ENCODE peak calls at places on chromosomes 2 and 18, in ten cellular contexts. One of them, this sample, is unnamed.

GRCh38 chr2:82139979-82140611 is 1835.5 kb upstream of the LRRTM1 start:
- DNase-seq in central memory CD4-positive, alpha-beta T cell: no peak
- DNase-seq in HCEC 1CT: no peak
- DNase-seq in activated effector memory CD4-positive, alpha-beta T cell treated with Interleukin-2 at 50 U/mL for 16 hours: no peak
- DNase-seq in GM03348: no peak
- DNase-seq in stimulated activated naive CD8-positive, alpha-beta T cell treated with anti-CD3 and anti-CD28 coated beads, Interleukin-15, Interleukin-2, amounts not matched to agents 100 U/mL and 50 U/mL, for 24 hours: no peak
- DNase-seq in stimulated activated CD4-positive, alpha-beta T cell treated with anti-CD3 and anti-CD28 coated beads, Interleukin-1b, Interleukin-23, amount 100 ng/mL, for 24 hours: no peak
- DNase-seq in GM12891: no peak
- DNase-seq in AG04449: no peak
- DNase-seq in CD4-positive, alpha-beta T cell: no peak
- DNase-seq in this sample: no peak

GRCh38 chr2:11292464-11293255 is 51.8 kb downstream of the ROCK2 start:
- DNase-seq in central memory CD4-positive, alpha-beta T cell: no peak
- DNase-seq in HCEC 1CT: peak
- DNase-seq in activated effector memory CD4-positive, alpha-beta T cell treated with Interleukin-2 at 50 U/mL for 16 hours: no peak
- DNase-seq in GM03348: no peak
- DNase-seq in stimulated activated naive CD8-positive, alpha-beta T cell treated with anti-CD3 and anti-CD28 coated beads, Interleukin-15, Interleukin-2, amounts not matched to agents 100 U/mL and 50 U/mL, for 24 hours: no peak
- DNase-seq in stimulated activated CD4-positive, alpha-beta T cell treated with anti-CD3 and anti-CD28 coated beads, Interleukin-1b, Interleukin-23, amount 100 ng/mL, for 24 hours: no peak
- DNase-seq in GM12891: no peak
- DNase-seq in AG04449: no peak
- DNase-seq in CD4-positive, alpha-beta T cell: no peak
- DNase-seq in this sample: no peak

GRCh38 chr2:233974530-233975071 is 57.4 kb downstream of the TRPM8 start:
- DNase-seq in central memory CD4-positive, alpha-beta T cell: no peak
- DNase-seq in HCEC 1CT: peak
- DNase-seq in activated effector memory CD4-positive, alpha-beta T cell treated with Interleukin-2 at 50 U/mL for 16 hours: no peak
- DNase-seq in GM03348: peak
- DNase-seq in stimulated activated naive CD8-positive, alpha-beta T cell treated with anti-CD3 and anti-CD28 coated beads, Interleukin-15, Interleukin-2, amounts not matched to agents 100 U/mL and 50 U/mL, for 24 hours: peak
- DNase-seq in stimulated activated CD4-positive, alpha-beta T cell treated with anti-CD3 and anti-CD28 coated beads, Interleukin-1b, Interleukin-23, amount 100 ng/mL, for 24 hours: no peak
- DNase-seq in GM12891: no peak
- DNase-seq in AG04449: peak
- DNase-seq in CD4-positive, alpha-beta T cell: no peak
- DNase-seq in this sample: no peak

GRCh38 chr2:156132130-156132529 is 200.4 kb downstream of the NR4A2 start:
- DNase-seq in central memory CD4-positive, alpha-beta T cell: no peak
- DNase-seq in HCEC 1CT: no peak
- DNase-seq in activated effector memory CD4-positive, alpha-beta T cell treated with Interleukin-2 at 50 U/mL for 16 hours: no peak
- DNase-seq in GM03348: no peak
- DNase-seq in stimulated activated naive CD8-positive, alpha-beta T cell treated with anti-CD3 and anti-CD28 coated beads, Interleukin-15, Interleukin-2, amounts not matched to agents 100 U/mL and 50 U/mL, for 24 hours: no peak
- DNase-seq in stimulated activated CD4-positive, alpha-beta T cell treated with anti-CD3 and anti-CD28 coated beads, Interleukin-1b, Interleukin-23, amount 100 ng/mL, for 24 hours: no peak
- DNase-seq in GM12891: no peak
- DNase-seq in AG04449: no peak
- DNase-seq in CD4-positive, alpha-beta T cell: no peak
- DNase-seq in this sample: no peak

GRCh38 chr2:12107849-12108420 is 361.5 kb downstream of the LPIN1 start:
- DNase-seq in central memory CD4-positive, alpha-beta T cell: no peak
- DNase-seq in HCEC 1CT: no peak
- DNase-seq in activated effector memory CD4-positive, alpha-beta T cell treated with Interleukin-2 at 50 U/mL for 16 hours: no peak
- DNase-seq in GM03348: no peak
- DNase-seq in stimulated activated naive CD8-positive, alpha-beta T cell treated with anti-CD3 and anti-CD28 coated beads, Interleukin-15, Interleukin-2, amounts not matched to agents 100 U/mL and 50 U/mL, for 24 hours: no peak
- DNase-seq in stimulated activated CD4-positive, alpha-beta T cell treated with anti-CD3 and anti-CD28 coated beads, Interleukin-1b, Interleukin-23, amount 100 ng/mL, for 24 hours: no peak
- DNase-seq in GM12891: no peak
- DNase-seq in AG04449: no peak
- DNase-seq in CD4-positive, alpha-beta T cell: no peak
- DNase-seq in this sample: no peak

GRCh38 chr2:98556634-98557033 is 51.7 kb downstream of the COA5 start:
- DNase-seq in central memory CD4-positive, alpha-beta T cell: no peak
- DNase-seq in HCEC 1CT: no peak
- DNase-seq in activated effector memory CD4-positive, alpha-beta T cell treated with Interleukin-2 at 50 U/mL for 16 hours: no peak
- DNase-seq in GM03348: no peak
- DNase-seq in stimulated activated naive CD8-positive, alpha-beta T cell treated with anti-CD3 and anti-CD28 coated beads, Interleukin-15, Interleukin-2, amounts not matched to agents 100 U/mL and 50 U/mL, for 24 hours: no peak
- DNase-seq in stimulated activated CD4-positive, alpha-beta T cell treated with anti-CD3 and anti-CD28 coated beads, Interleukin-1b, Interleukin-23, amount 100 ng/mL, for 24 hours: no peak
- DNase-seq in GM12891: peak
- DNase-seq in AG04449: no peak
- DNase-seq in CD4-positive, alpha-beta T cell: no peak
- DNase-seq in this sample: no peak

GRCh38 chr2:236545814-236546480 is 23.7 kb upstream of the ACKR3 start:
- DNase-seq in central memory CD4-positive, alpha-beta T cell: peak
- DNase-seq in HCEC 1CT: no peak
- DNase-seq in activated effector memory CD4-positive, alpha-beta T cell treated with Interleukin-2 at 50 U/mL for 16 hours: no peak
- DNase-seq in GM03348: no peak
- DNase-seq in stimulated activated naive CD8-positive, alpha-beta T cell treated with anti-CD3 and anti-CD28 coated beads, Interleukin-15, Interleukin-2, amounts not matched to agents 100 U/mL and 50 U/mL, for 24 hours: peak
- DNase-seq in stimulated activated CD4-positive, alpha-beta T cell treated with anti-CD3 and anti-CD28 coated beads, Interleukin-1b, Interleukin-23, amount 100 ng/mL, for 24 hours: no peak
- DNase-seq in GM12891: no peak
- DNase-seq in AG04449: no peak
- DNase-seq in CD4-positive, alpha-beta T cell: no peak
- DNase-seq in this sample: no peak

GRCh38 chr18:37253424-37254255 is 312.0 kb downstream of the CELF4 start:
- DNase-seq in central memory CD4-positive, alpha-beta T cell: no peak
- DNase-seq in HCEC 1CT: no peak
- DNase-seq in activated effector memory CD4-positive, alpha-beta T cell treated with Interleukin-2 at 50 U/mL for 16 hours: no peak
- DNase-seq in GM03348: peak
- DNase-seq in stimulated activated naive CD8-positive, alpha-beta T cell treated with anti-CD3 and anti-CD28 coated beads, Interleukin-15, Interleukin-2, amounts not matched to agents 100 U/mL and 50 U/mL, for 24 hours: peak
- DNase-seq in stimulated activated CD4-positive, alpha-beta T cell treated with anti-CD3 and anti-CD28 coated beads, Interleukin-1b, Interleukin-23, amount 100 ng/mL, for 24 hours: no peak
- DNase-seq in GM12891: peak
- DNase-seq in AG04449: no peak
- DNase-seq in CD4-positive, alpha-beta T cell: no peak
- DNase-seq in this sample: peak

GRCh38 chr18:3450358-3451107 is 561 bp downstream of the TGIF1 start:
- DNase-seq in central memory CD4-positive, alpha-beta T cell: peak
- DNase-seq in HCEC 1CT: peak
- DNase-seq in activated effector memory CD4-positive, alpha-beta T cell treated with Interleukin-2 at 50 U/mL for 16 hours: peak
- DNase-seq in GM03348: peak
- DNase-seq in stimulated activated naive CD8-positive, alpha-beta T cell treated with anti-CD3 and anti-CD28 coated beads, Interleukin-15, Interleukin-2, amounts not matched to agents 100 U/mL and 50 U/mL, for 24 hours: peak
- DNase-seq in stimulated activated CD4-positive, alpha-beta T cell treated with anti-CD3 and anti-CD28 coated beads, Interleukin-1b, Interleukin-23, amount 100 ng/mL, for 24 hours: peak
- DNase-seq in GM12891: no peak
- DNase-seq in AG04449: no peak
- DNase-seq in CD4-positive, alpha-beta T cell: peak
- DNase-seq in this sample: peak

GRCh38 chr18:49100226-49100968 is 149.6 kb upstream of the SMAD7 start:
- DNase-seq in central memory CD4-positive, alpha-beta T cell: no peak
- DNase-seq in HCEC 1CT: no peak
- DNase-seq in activated effector memory CD4-positive, alpha-beta T cell treated with Interleukin-2 at 50 U/mL for 16 hours: no peak
- DNase-seq in GM03348: no peak
- DNase-seq in stimulated activated naive CD8-positive, alpha-beta T cell treated with anti-CD3 and anti-CD28 coated beads, Interleukin-15, Interleukin-2, amounts not matched to agents 100 U/mL and 50 U/mL, for 24 hours: no peak
- DNase-seq in stimulated activated CD4-positive, alpha-beta T cell treated with anti-CD3 and anti-CD28 coated beads, Interleukin-1b, Interleukin-23, amount 100 ng/mL, for 24 hours: no peak
- DNase-seq in GM12891: no peak
- DNase-seq in AG04449: no peak
- DNase-seq in CD4-positive, alpha-beta T cell: no peak
- DNase-seq in this sample: no peak

GRCh38 chr2:228974169-228974568 is 296.9 kb downstream of the PID1 start:
- DNase-seq in central memory CD4-positive, alpha-beta T cell: no peak
- DNase-seq in HCEC 1CT: no peak
- DNase-seq in activated effector memory CD4-positive, alpha-beta T cell treated with Interleukin-2 at 50 U/mL for 16 hours: no peak
- DNase-seq in GM03348: no peak
- DNase-seq in stimulated activated naive CD8-positive, alpha-beta T cell treated with anti-CD3 and anti-CD28 coated beads, Interleukin-15, Interleukin-2, amounts not matched to agents 100 U/mL and 50 U/mL, for 24 hours: no peak
- DNase-seq in stimulated activated CD4-positive, alpha-beta T cell treated with anti-CD3 and anti-CD28 coated beads, Interleukin-1b, Interleukin-23, amount 100 ng/mL, for 24 hours: no peak
- DNase-seq in GM12891: no peak
- DNase-seq in AG04449: no peak
- DNase-seq in CD4-positive, alpha-beta T cell: no peak
- DNase-seq in this sample: no peak

GRCh38 chr2:217270089-217270800 is 410.4 kb upstream of the TNP1 start:
- DNase-seq in central memory CD4-positive, alpha-beta T cell: no peak
- DNase-seq in HCEC 1CT: no peak
- DNase-seq in activated effector memory CD4-positive, alpha-beta T cell treated with Interleukin-2 at 50 U/mL for 16 hours: no peak
- DNase-seq in GM03348: no peak
- DNase-seq in stimulated activated naive CD8-positive, alpha-beta T cell treated with anti-CD3 and anti-CD28 coated beads, Interleukin-15, Interleukin-2, amounts not matched to agents 100 U/mL and 50 U/mL, for 24 hours: no peak
- DNase-seq in stimulated activated CD4-positive, alpha-beta T cell treated with anti-CD3 and anti-CD28 coated beads, Interleukin-1b, Interleukin-23, amount 100 ng/mL, for 24 hours: no peak
- DNase-seq in GM12891: no peak
- DNase-seq in AG04449: no peak
- DNase-seq in CD4-positive, alpha-beta T cell: no peak
- DNase-seq in this sample: peak

GRCh38 chr2:212841426-212841825 is 302.8 kb upstream of the ERBB4 start:
- DNase-seq in central memory CD4-positive, alpha-beta T cell: no peak
- DNase-seq in HCEC 1CT: no peak
- DNase-seq in activated effector memory CD4-positive, alpha-beta T cell treated with Interleukin-2 at 50 U/mL for 16 hours: no peak
- DNase-seq in GM03348: no peak
- DNase-seq in stimulated activated naive CD8-positive, alpha-beta T cell treated with anti-CD3 and anti-CD28 coated beads, Interleukin-15, Interleukin-2, amounts not matched to agents 100 U/mL and 50 U/mL, for 24 hours: no peak
- DNase-seq in stimulated activated CD4-positive, alpha-beta T cell treated with anti-CD3 and anti-CD28 coated beads, Interleukin-1b, Interleukin-23, amount 100 ng/mL, for 24 hours: no peak
- DNase-seq in GM12891: no peak
- DNase-seq in AG04449: no peak
- DNase-seq in CD4-positive, alpha-beta T cell: no peak
- DNase-seq in this sample: no peak

GRCh38 chr2:199807966-199808365 is 43.0 kb downstream of the FTCDNL1 start:
- DNase-seq in central memory CD4-positive, alpha-beta T cell: no peak
- DNase-seq in HCEC 1CT: no peak
- DNase-seq in activated effector memory CD4-positive, alpha-beta T cell treated with Interleukin-2 at 50 U/mL for 16 hours: no peak
- DNase-seq in GM03348: no peak
- DNase-seq in stimulated activated naive CD8-positive, alpha-beta T cell treated with anti-CD3 and anti-CD28 coated beads, Interleukin-15, Interleukin-2, amounts not matched to agents 100 U/mL and 50 U/mL, for 24 hours: no peak
- DNase-seq in stimulated activated CD4-positive, alpha-beta T cell treated with anti-CD3 and anti-CD28 coated beads, Interleukin-1b, Interleukin-23, amount 100 ng/mL, for 24 hours: no peak
- DNase-seq in GM12891: no peak
- DNase-seq in AG04449: no peak
- DNase-seq in CD4-positive, alpha-beta T cell: no peak
- DNase-seq in this sample: no peak

GRCh38 chr2:37809525-37809924 is 115.6 kb upstream of the RMDN2 start:
- DNase-seq in central memory CD4-positive, alpha-beta T cell: no peak
- DNase-seq in HCEC 1CT: peak
- DNase-seq in activated effector memory CD4-positive, alpha-beta T cell treated with Interleukin-2 at 50 U/mL for 16 hours: no peak
- DNase-seq in GM03348: peak
- DNase-seq in stimulated activated naive CD8-positive, alpha-beta T cell treated with anti-CD3 and anti-CD28 coated beads, Interleukin-15, Interleukin-2, amounts not matched to agents 100 U/mL and 50 U/mL, for 24 hours: no peak
- DNase-seq in stimulated activated CD4-positive, alpha-beta T cell treated with anti-CD3 and anti-CD28 coated beads, Interleukin-1b, Interleukin-23, amount 100 ng/mL, for 24 hours: no peak
- DNase-seq in GM12891: no peak
- DNase-seq in AG04449: no peak
- DNase-seq in CD4-positive, alpha-beta T cell: no peak
- DNase-seq in this sample: no peak

GRCh38 chr2:199662245-199662644 is 188.7 kb downstream of the FTCDNL1 start:
- DNase-seq in central memory CD4-positive, alpha-beta T cell: no peak
- DNase-seq in HCEC 1CT: no peak
- DNase-seq in activated effector memory CD4-positive, alpha-beta T cell treated with Interleukin-2 at 50 U/mL for 16 hours: no peak
- DNase-seq in GM03348: no peak
- DNase-seq in stimulated activated naive CD8-positive, alpha-beta T cell treated with anti-CD3 and anti-CD28 coated beads, Interleukin-15, Interleukin-2, amounts not matched to agents 100 U/mL and 50 U/mL, for 24 hours: no peak
- DNase-seq in stimulated activated CD4-positive, alpha-beta T cell treated with anti-CD3 and anti-CD28 coated beads, Interleukin-1b, Interleukin-23, amount 100 ng/mL, for 24 hours: no peak
- DNase-seq in GM12891: no peak
- DNase-seq in AG04449: no peak
- DNase-seq in CD4-positive, alpha-beta T cell: no peak
- DNase-seq in this sample: no peak

GRCh38 chr18:8260847-8261246 is 348.4 kb upstream of the RAB12 start:
- DNase-seq in central memory CD4-positive, alpha-beta T cell: no peak
- DNase-seq in HCEC 1CT: no peak
- DNase-seq in activated effector memory CD4-positive, alpha-beta T cell treated with Interleukin-2 at 50 U/mL for 16 hours: no peak
- DNase-seq in GM03348: no peak
- DNase-seq in stimulated activated naive CD8-positive, alpha-beta T cell treated with anti-CD3 and anti-CD28 coated beads, Interleukin-15, Interleukin-2, amounts not matched to agents 100 U/mL and 50 U/mL, for 24 hours: no peak
- DNase-seq in stimulated activated CD4-positive, alpha-beta T cell treated with anti-CD3 and anti-CD28 coated beads, Interleukin-1b, Interleukin-23, amount 100 ng/mL, for 24 hours: no peak
- DNase-seq in GM12891: no peak
- DNase-seq in AG04449: no peak
- DNase-seq in CD4-positive, alpha-beta T cell: no peak
- DNase-seq in this sample: no peak

GRCh38 chr2:200728630-200729029 is 83.1 kb upstream of the BZW1 start:
- DNase-seq in central memory CD4-positive, alpha-beta T cell: no peak
- DNase-seq in HCEC 1CT: peak
- DNase-seq in activated effector memory CD4-positive, alpha-beta T cell treated with Interleukin-2 at 50 U/mL for 16 hours: no peak
- DNase-seq in GM03348: no peak
- DNase-seq in stimulated activated naive CD8-positive, alpha-beta T cell treated with anti-CD3 and anti-CD28 coated beads, Interleukin-15, Interleukin-2, amounts not matched to agents 100 U/mL and 50 U/mL, for 24 hours: no peak
- DNase-seq in stimulated activated CD4-positive, alpha-beta T cell treated with anti-CD3 and anti-CD28 coated beads, Interleukin-1b, Interleukin-23, amount 100 ng/mL, for 24 hours: no peak
- DNase-seq in GM12891: no peak
- DNase-seq in AG04449: no peak
- DNase-seq in CD4-positive, alpha-beta T cell: no peak
- DNase-seq in this sample: no peak

GRCh38 chr2:128513416-128514283 is 195.0 kb upstream of the HS6ST1 start:
- DNase-seq in central memory CD4-positive, alpha-beta T cell: no peak
- DNase-seq in HCEC 1CT: no peak
- DNase-seq in activated effector memory CD4-positive, alpha-beta T cell treated with Interleukin-2 at 50 U/mL for 16 hours: no peak
- DNase-seq in GM03348: no peak
- DNase-seq in stimulated activated naive CD8-positive, alpha-beta T cell treated with anti-CD3 and anti-CD28 coated beads, Interleukin-15, Interleukin-2, amounts not matched to agents 100 U/mL and 50 U/mL, for 24 hours: no peak
- DNase-seq in stimulated activated CD4-positive, alpha-beta T cell treated with anti-CD3 and anti-CD28 coated beads, Interleukin-1b, Interleukin-23, amount 100 ng/mL, for 24 hours: no peak
- DNase-seq in GM12891: no peak
- DNase-seq in AG04449: no peak
- DNase-seq in CD4-positive, alpha-beta T cell: no peak
- DNase-seq in this sample: no peak

GRCh38 chr2:71742953-71743601 is 289.7 kb downstream of the DYSF start:
- DNase-seq in central memory CD4-positive, alpha-beta T cell: no peak
- DNase-seq in HCEC 1CT: peak
- DNase-seq in activated effector memory CD4-positive, alpha-beta T cell treated with Interleukin-2 at 50 U/mL for 16 hours: no peak
- DNase-seq in GM03348: peak
- DNase-seq in stimulated activated naive CD8-positive, alpha-beta T cell treated with anti-CD3 and anti-CD28 coated beads, Interleukin-15, Interleukin-2, amounts not matched to agents 100 U/mL and 50 U/mL, for 24 hours: no peak
- DNase-seq in stimulated activated CD4-positive, alpha-beta T cell treated with anti-CD3 and anti-CD28 coated beads, Interleukin-1b, Interleukin-23, amount 100 ng/mL, for 24 hours: no peak
- DNase-seq in GM12891: no peak
- DNase-seq in AG04449: peak
- DNase-seq in CD4-positive, alpha-beta T cell: no peak
- DNase-seq in this sample: peak

GRCh38 chr18:13610517-13610916 is 115.8 kb downstream of the FAM210A start:
- DNase-seq in central memory CD4-positive, alpha-beta T cell: no peak
- DNase-seq in HCEC 1CT: no peak
- DNase-seq in activated effector memory CD4-positive, alpha-beta T cell treated with Interleukin-2 at 50 U/mL for 16 hours: no peak
- DNase-seq in GM03348: no peak
- DNase-seq in stimulated activated naive CD8-positive, alpha-beta T cell treated with anti-CD3 and anti-CD28 coated beads, Interleukin-15, Interleukin-2, amounts not matched to agents 100 U/mL and 50 U/mL, for 24 hours: no peak
- DNase-seq in stimulated activated CD4-positive, alpha-beta T cell treated with anti-CD3 and anti-CD28 coated beads, Interleukin-1b, Interleukin-23, amount 100 ng/mL, for 24 hours: no peak
- DNase-seq in GM12891: no peak
- DNase-seq in AG04449: no peak
- DNase-seq in CD4-positive, alpha-beta T cell: no peak
- DNase-seq in this sample: no peak

GRCh38 chr2:196101325-196101981 is 32.8 kb upstream of the DNAH7 start:
- DNase-seq in central memory CD4-positive, alpha-beta T cell: no peak
- DNase-seq in HCEC 1CT: peak
- DNase-seq in activated effector memory CD4-positive, alpha-beta T cell treated with Interleukin-2 at 50 U/mL for 16 hours: no peak
- DNase-seq in GM03348: peak
- DNase-seq in stimulated activated naive CD8-positive, alpha-beta T cell treated with anti-CD3 and anti-CD28 coated beads, Interleukin-15, Interleukin-2, amounts not matched to agents 100 U/mL and 50 U/mL, for 24 hours: peak
- DNase-seq in stimulated activated CD4-positive, alpha-beta T cell treated with anti-CD3 and anti-CD28 coated beads, Interleukin-1b, Interleukin-23, amount 100 ng/mL, for 24 hours: peak
- DNase-seq in GM12891: peak
- DNase-seq in AG04449: no peak
- DNase-seq in CD4-positive, alpha-beta T cell: no peak
- DNase-seq in this sample: no peak

GRCh38 chr2:222448806-222449205 is 24.5 kb downstream of the SGPP2 start:
- DNase-seq in central memory CD4-positive, alpha-beta T cell: no peak
- DNase-seq in HCEC 1CT: peak
- DNase-seq in activated effector memory CD4-positive, alpha-beta T cell treated with Interleukin-2 at 50 U/mL for 16 hours: no peak
- DNase-seq in GM03348: peak
- DNase-seq in stimulated activated naive CD8-positive, alpha-beta T cell treated with anti-CD3 and anti-CD28 coated beads, Interleukin-15, Interleukin-2, amounts not matched to agents 100 U/mL and 50 U/mL, for 24 hours: no peak
- DNase-seq in stimulated activated CD4-positive, alpha-beta T cell treated with anti-CD3 and anti-CD28 coated beads, Interleukin-1b, Interleukin-23, amount 100 ng/mL, for 24 hours: no peak
- DNase-seq in GM12891: no peak
- DNase-seq in AG04449: peak
- DNase-seq in CD4-positive, alpha-beta T cell: no peak
- DNase-seq in this sample: no peak

GRCh38 chr2:234821946-234822470 is 129.8 kb upstream of the SH3BP4 start:
- DNase-seq in central memory CD4-positive, alpha-beta T cell: no peak
- DNase-seq in HCEC 1CT: no peak
- DNase-seq in activated effector memory CD4-positive, alpha-beta T cell treated with Interleukin-2 at 50 U/mL for 16 hours: no peak
- DNase-seq in GM03348: peak
- DNase-seq in stimulated activated naive CD8-positive, alpha-beta T cell treated with anti-CD3 and anti-CD28 coated beads, Interleukin-15, Interleukin-2, amounts not matched to agents 100 U/mL and 50 U/mL, for 24 hours: no peak
- DNase-seq in stimulated activated CD4-positive, alpha-beta T cell treated with anti-CD3 and anti-CD28 coated beads, Interleukin-1b, Interleukin-23, amount 100 ng/mL, for 24 hours: no peak
- DNase-seq in GM12891: no peak
- DNase-seq in AG04449: no peak
- DNase-seq in CD4-positive, alpha-beta T cell: no peak
- DNase-seq in this sample: no peak

GRCh38 chr18:75644871-75645270 is 217.4 kb upstream of the SMIM21 start:
- DNase-seq in central memory CD4-positive, alpha-beta T cell: no peak
- DNase-seq in HCEC 1CT: no peak
- DNase-seq in activated effector memory CD4-positive, alpha-beta T cell treated with Interleukin-2 at 50 U/mL for 16 hours: no peak
- DNase-seq in GM03348: no peak
- DNase-seq in stimulated activated naive CD8-positive, alpha-beta T cell treated with anti-CD3 and anti-CD28 coated beads, Interleukin-15, Interleukin-2, amounts not matched to agents 100 U/mL and 50 U/mL, for 24 hours: no peak
- DNase-seq in stimulated activated CD4-positive, alpha-beta T cell treated with anti-CD3 and anti-CD28 coated beads, Interleukin-1b, Interleukin-23, amount 100 ng/mL, for 24 hours: no peak
- DNase-seq in GM12891: no peak
- DNase-seq in AG04449: no peak
- DNase-seq in CD4-positive, alpha-beta T cell: no peak
- DNase-seq in this sample: no peak

GRCh38 chr2:232405943-232406510 is 617 bp upstream of the ALPG start:
- DNase-seq in central memory CD4-positive, alpha-beta T cell: no peak
- DNase-seq in HCEC 1CT: no peak
- DNase-seq in activated effector memory CD4-positive, alpha-beta T cell treated with Interleukin-2 at 50 U/mL for 16 hours: no peak
- DNase-seq in GM03348: no peak
- DNase-seq in stimulated activated naive CD8-positive, alpha-beta T cell treated with anti-CD3 and anti-CD28 coated beads, Interleukin-15, Interleukin-2, amounts not matched to agents 100 U/mL and 50 U/mL, for 24 hours: no peak
- DNase-seq in stimulated activated CD4-positive, alpha-beta T cell treated with anti-CD3 and anti-CD28 coated beads, Interleukin-1b, Interleukin-23, amount 100 ng/mL, for 24 hours: no peak
- DNase-seq in GM12891: no peak
- DNase-seq in AG04449: no peak
- DNase-seq in CD4-positive, alpha-beta T cell: no peak
- DNase-seq in this sample: no peak

GRCh38 chr2:2714413-2714812 is 383.3 kb upstream of the MYT1L start:
- DNase-seq in central memory CD4-positive, alpha-beta T cell: no peak
- DNase-seq in HCEC 1CT: no peak
- DNase-seq in activated effector memory CD4-positive, alpha-beta T cell treated with Interleukin-2 at 50 U/mL for 16 hours: no peak
- DNase-seq in GM03348: no peak
- DNase-seq in stimulated activated naive CD8-positive, alpha-beta T cell treated with anti-CD3 and anti-CD28 coated beads, Interleukin-15, Interleukin-2, amounts not matched to agents 100 U/mL and 50 U/mL, for 24 hours: no peak
- DNase-seq in stimulated activated CD4-positive, alpha-beta T cell treated with anti-CD3 and anti-CD28 coated beads, Interleukin-1b, Interleukin-23, amount 100 ng/mL, for 24 hours: no peak
- DNase-seq in GM12891: no peak
- DNase-seq in AG04449: no peak
- DNase-seq in CD4-positive, alpha-beta T cell: no peak
- DNase-seq in this sample: no peak

GRCh38 chr2:75896779-75897366 is 186.2 kb upstream of the GCFC2 start:
- DNase-seq in central memory CD4-positive, alpha-beta T cell: no peak
- DNase-seq in HCEC 1CT: no peak
- DNase-seq in activated effector memory CD4-positive, alpha-beta T cell treated with Interleukin-2 at 50 U/mL for 16 hours: no peak
- DNase-seq in GM03348: no peak
- DNase-seq in stimulated activated naive CD8-positive, alpha-beta T cell treated with anti-CD3 and anti-CD28 coated beads, Interleukin-15, Interleukin-2, amounts not matched to agents 100 U/mL and 50 U/mL, for 24 hours: no peak
- DNase-seq in stimulated activated CD4-positive, alpha-beta T cell treated with anti-CD3 and anti-CD28 coated beads, Interleukin-1b, Interleukin-23, amount 100 ng/mL, for 24 hours: no peak
- DNase-seq in GM12891: peak
- DNase-seq in AG04449: no peak
- DNase-seq in CD4-positive, alpha-beta T cell: no peak
- DNase-seq in this sample: peak

This sample was measured in nephron progenitor cell.